ENCODE peak calls at places on chromosomes 6 and 20, in four cellular contexts. S, W, N and P are unnamed samples.

GRCh38 chr6:84671188-84671587 is 93.2 kb downstream of the TBX18 start:
- DNase-seq in W (no peak), N (no peak), S (no peak), P (no peak)

GRCh38 chr6:3711776-3712175 is 39.7 kb downstream of the PXDC1 start:
- DNase-seq in N (peak; percentile 45), W (no peak), S (no peak), P (no peak)

GRCh38 chr6:143441680-143442359 is 8.7 kb downstream of the ADAT2 start:
- DNase-seq in W (no peak), S (no peak), N (no peak), P (no peak)

GRCh38 chr6:22612241-22612640 is 42.9 kb downstream of the HDGFL1 start:
- DNase-seq in N (no peak), S (no peak), W (no peak), P (no peak)

GRCh38 chr20:53827996-53828672 is 234.5 kb upstream of the ZNF217 start:
- DNase-seq in S (no peak), W (no peak), N (peak; percentile 97), P (no peak)

GRCh38 chr6:11903645-11904044 is 108.5 kb upstream of the HIVEP1 start:
- DNase-seq in S (no peak), N (no peak), W (no peak), P (no peak)

GRCh38 chr6:69917834-69918233 is 51.5 kb downstream of the COL19A1 start:
- DNase-seq in N (peak; percentile 96), S (no peak), W (no peak), P (no peak)

GRCh38 chr20:17621229-17621968 is 51.5 kb downstream of the DSTN start:
- DNase-seq in W (no peak), S (no peak), N (no peak), P (peak; percentile 32)

GRCh38 chr20:58714923-58715708 is 22.5 kb downstream of the NPEPL1 start:
- DNase-seq in S (no peak), W (no peak), N (no peak), P (peak; percentile 57)

GRCh38 chr6:21061892-21062291 is 527.6 kb downstream of the CDKAL1 start:
- DNase-seq in N (no peak), W (no peak), S (no peak), P (no peak)

GRCh38 chr20:46028772-46029371 is at the start of gene SLC12A5:
- DNase-seq in W (no peak), S (no peak), N (no peak), P (no peak)

GRCh38 chr6:139287868-139288267 is 3.9 kb downstream of the TXLNB start:
- DNase-seq in W (no peak), S (no peak), N (no peak), P (no peak)

GRCh38 chr20:15902493-15902892 is 670.8 kb downstream of the KIF16B start:
- DNase-seq in N (no peak), S (no peak), W (peak; percentile 15), P (no peak)

GRCh38 chr20:35284992-35285805 is 627 bp upstream of the EIF6 start:
- DNase-seq in S (no peak), N (no peak), W (no peak), P (no peak)

GRCh38 chr6:4139272-4139671 is 3.9 kb upstream of the ECI2 start:
- DNase-seq in N (peak; percentile 26), S (no peak), W (no peak), P (no peak)

GRCh38 chr6:42193491-42193894 is 1.3 kb downstream of the GUCA1B start:
- DNase-seq in S (no peak), W (no peak), N (peak; percentile 76), P (no peak)

GRCh38 chr6:73340048-73340447 is 14.0 kb downstream of the DPPA5 start:
- DNase-seq in S (no peak), W (no peak), N (peak; percentile 62), P (no peak)

GRCh38 chr20:33299111-33299603 is 16.1 kb downstream of the BPIFB1 start:
- DNase-seq in S (peak; percentile 60), N (peak; percentile 32), W (peak; percentile 59), P (peak; percentile 85)

GRCh38 chr20:6845141-6845540 is 77.7 kb downstream of the BMP2 start:
- DNase-seq in W (no peak), N (no peak), S (no peak), P (no peak)

GRCh38 chr20:53227523-53227922 is 255.4 kb downstream of the TSHZ2 start:
- DNase-seq in S (no peak), W (no peak), N (no peak), P (no peak)

GRCh38 chr6:52288216-52288615 is 3.7 kb upstream of the MCM3 start:
- DNase-seq in N (no peak), W (no peak), S (no peak), P (no peak)

GRCh38 chr20:63733117-63733516 is 3.3 kb upstream of the LIME1 start:
- DNase-seq in N (no peak), W (no peak), S (no peak), P (no peak)

GRCh38 chr20:24693466-24694156 is 224.2 kb downstream of the SYNDIG1 start:
- DNase-seq in N (no peak), S (no peak), W (no peak), P (peak; percentile 51)

GRCh38 chr6:36302227-36302976 is 32.5 kb downstream of the PNPLA1 start:
- DNase-seq in W (peak; percentile 58), N (peak; percentile 87), S (peak; percentile 85), P (peak; percentile 76)

GRCh38 chr6:134574491-134574890 is 256.6 kb upstream of the SGK1 start:
- DNase-seq in W (no peak), S (no peak), N (no peak), P (no peak)

GRCh38 chr6:136077834-136078576 is 172.1 kb downstream of the MTFR2 start:
- DNase-seq in W (no peak), N (peak; percentile 31), S (no peak), P (no peak)

GRCh38 chr20:41170386-41171105 is 33.2 kb downstream of the PLCG1 start:
- DNase-seq in S (no peak), N (no peak), W (no peak), P (peak; percentile 46)

GRCh38 chr20:56223352-56223751 is 25.2 kb upstream of the MC3R start:
- DNase-seq in N (peak; percentile 23), W (no peak), S (no peak), P (no peak)

GRCh38 chr6:160337991-160338390 is 10.2 kb upstream of the SLC22A3 start:
- DNase-seq in S (no peak), N (peak; percentile 44), W (no peak), P (no peak)

GRCh38 chr6:163839296-163839695 is 424.8 kb downstream of the QKI start:
- DNase-seq in S (no peak), N (no peak), W (no peak), P (no peak)

GRCh38 chr20:44532981-44533331 is 11.1 kb upstream of the SERINC3 start:
- DNase-seq in W (no peak), N (no peak), S (no peak), P (no peak)

GRCh38 chr6:108768176-108768555 is 80.1 kb upstream of the ARMC2 start:
- DNase-seq in N (no peak), S (no peak), W (no peak), P (no peak)

GRCh38 chr6:33144373-33144772 is 47.9 kb downstream of the COL11A2 start:
- DNase-seq in S (no peak), W (no peak), N (peak; percentile 50), P (no peak)

GRCh38 chr20:32484221-32485125 is 100.7 kb downstream of the NOL4L start:
- DNase-seq in N (no peak), S (peak; percentile 15), W (no peak), P (no peak)

DNA sequence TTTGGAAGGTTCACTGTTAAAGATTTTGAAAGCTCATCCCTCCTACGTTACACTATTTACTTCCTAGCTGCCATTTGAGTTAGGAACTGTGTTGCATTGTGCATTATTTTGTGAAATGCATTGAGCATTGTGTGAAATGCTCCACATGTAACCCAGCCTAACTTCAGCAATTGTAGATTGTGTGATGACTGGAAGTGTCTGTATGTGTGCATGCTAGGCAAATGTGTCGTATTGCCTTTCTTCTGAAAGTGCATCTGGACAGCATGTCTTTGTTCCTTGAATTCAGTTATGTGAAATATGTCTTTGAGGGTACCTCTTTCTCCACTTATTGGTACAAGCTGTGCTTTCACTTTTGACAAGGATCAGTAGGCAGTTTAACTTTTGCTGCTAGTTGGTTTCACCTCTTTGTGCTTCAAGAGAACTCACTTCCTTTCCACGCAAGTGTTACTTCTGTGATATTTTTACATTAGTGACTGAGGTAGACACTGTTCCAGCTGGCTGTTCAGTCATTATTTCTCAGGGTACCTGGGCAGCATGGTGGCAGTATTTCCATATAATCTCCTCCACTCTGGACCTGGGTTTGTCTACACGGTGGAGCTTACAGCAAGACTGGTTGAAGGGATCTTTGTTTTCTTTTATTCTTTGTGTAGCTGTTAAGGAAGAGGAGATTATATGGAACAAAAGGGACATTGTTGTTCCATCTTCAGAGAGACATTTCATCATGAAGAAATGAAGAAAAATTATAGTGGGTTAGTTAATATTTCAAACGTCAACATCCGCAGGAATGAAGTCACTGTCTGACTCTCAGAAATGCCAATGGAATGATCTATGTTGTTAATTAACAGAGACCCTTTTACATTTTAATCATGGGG is 175.3 kb downstream of the UTRN start:
- DNase-seq in N (no peak), S (no peak), W (peak; percentile 52), P (no peak)
- H3K4me3 ChIP-seq in N (no peak overlapping the region), S (no peak overlapping the region), W (no peak overlapping the region), P (no peak overlapping the region)

GRCh38 chr20:47209982-47210381 is 146.5 kb downstream of the ZMYND8 start:
- DNase-seq in N (no peak), W (no peak), S (no peak), P (no peak)
- H3K4me3 ChIP-seq in N (no peak overlapping the region), W (no peak overlapping the region), S (no peak overlapping the region), P (no peak overlapping the region)

GRCh38 chr6:44276667-44277640 is 6.7 kb downstream of the TMEM151B start:
- DNase-seq in W (no peak), N (no peak), S (no peak), P (no peak)
- H3K4me3 ChIP-seq in W (no peak overlapping the region), N (no peak overlapping the region), S (no peak overlapping the region), P (no peak overlapping the region)

GRCh38 chr6:87656857-87657256 is 45.2 kb downstream of the AKIRIN2 start:
- DNase-seq in W (peak; percentile 15), N (no peak), S (no peak), P (no peak)

GRCh38 chr6:87658516-87658915 is 43.5 kb downstream of the AKIRIN2 start:
- DNase-seq in N (no peak), W (no peak), S (no peak), P (no peak)

GRCh38 chr6:87654880-87655454 is 47.1 kb downstream of the AKIRIN2 start:
- DNase-seq in S (no peak), W (no peak), N (no peak), P (no peak)

GRCh38 chr6:87654117-87654516 is 47.9 kb downstream of the AKIRIN2 start:
- DNase-seq in N (no peak), S (no peak), W (no peak), P (no peak)

DNA sequence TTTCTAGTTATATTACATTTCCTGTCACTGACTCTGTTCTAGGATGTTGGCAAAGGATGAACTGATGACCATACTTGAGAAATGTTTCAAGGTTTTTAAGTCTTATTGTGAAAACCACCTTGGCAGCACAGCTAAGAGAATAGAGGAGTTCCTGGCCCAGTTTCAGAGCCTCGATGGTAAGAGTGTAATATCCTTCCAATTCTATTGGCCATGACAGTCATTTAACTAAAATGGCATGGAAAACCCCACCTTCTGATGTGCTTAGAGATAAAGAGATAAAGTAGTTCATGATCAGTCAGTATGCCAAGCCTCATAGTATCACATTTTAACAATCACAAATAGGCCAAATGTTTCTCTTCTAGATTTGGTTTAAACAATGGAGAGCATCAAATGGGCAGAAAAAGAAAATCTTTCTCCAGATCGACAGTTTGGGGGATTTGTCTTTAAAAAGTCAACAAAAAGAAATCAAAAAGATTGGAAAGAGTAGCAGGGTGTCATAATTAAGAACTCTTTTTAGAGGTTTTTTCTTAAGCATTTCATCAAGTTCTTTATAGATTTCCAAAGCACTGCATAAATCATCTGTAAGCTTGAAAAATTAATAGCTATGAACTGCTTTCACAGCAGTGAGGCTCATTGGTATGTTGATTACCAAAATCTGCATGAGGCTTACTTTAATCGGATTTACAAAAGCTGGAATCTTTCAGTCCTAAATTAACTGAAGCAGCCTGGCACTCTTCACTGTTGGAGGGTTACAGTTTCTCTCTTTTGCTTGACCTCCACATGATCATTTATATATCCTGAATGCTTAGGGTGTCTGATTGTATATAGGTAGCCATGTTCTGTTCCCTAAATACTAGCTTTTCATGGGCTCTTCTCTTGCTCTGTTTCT is 48.7 kb downstream of the AKIRIN2 start:
- DNase-seq in S (no peak), W (no peak), N (no peak), P (no peak)
- H3K4me3 ChIP-seq in S (no peak overlapping the region), W (no peak overlapping the region), N (no peak overlapping the region), P (no peak overlapping the region)